ENCODE peak calls at places on chromosomes 1 and 21, in nine cellular contexts. H, D, Z, X, C, V, W, N and S are unnamed samples.

GRCh38 chr1:76494807-76495206 is 372.5 kb upstream of the ST6GALNAC5 start:
- DNase-seq in N (peak; percentile 65), Z (no peak), W (no peak), D (no peak), C (no peak), H (no peak), V (no peak), X (no peak), S (peak; percentile 14)

GRCh38 chr1:41713141-41713540 is 205.6 kb downstream of the HIVEP3 start:
- DNase-seq in X (no peak), D (no peak), C (no peak), Z (no peak), H (no peak), W (no peak), V (no peak), N (no peak), S (no peak)

GRCh38 chr1:151819951-151820623 is 11.5 kb downstream of the RORC start:
- DNase-seq in D (no peak), Z (no peak), C (no peak), V (no peak), H (no peak), X (no peak), W (no peak), N (no peak), S (peak; percentile 73)

GRCh38 chr21:15015622-15016471 is 49.0 kb downstream of the NRIP1 start:
- DNase-seq in W (no peak), V (no peak), C (no peak), X (peak; percentile 93), N (peak; percentile 64), H (no peak), D (no peak), Z (no peak), S (peak; percentile 90)

GRCh38 chr1:125066385-125066784 is 3881.6 kb downstream of the SRGAP2C start:
- DNase-seq in H (no peak), X (no peak), V (no peak), W (peak; percentile 54), C (peak; percentile 62), N (no peak), Z (no peak), D (no peak), S (no peak)

GRCh38 chr1:166947398-166948043 is 27.8 kb downstream of the ILDR2 start:
- DNase-seq in D (peak; percentile 27), H (no peak), W (peak; percentile 72), N (peak; percentile 41), X (no peak), C (peak; percentile 64), V (no peak), Z (no peak), S (peak; percentile 20)

GRCh38 chr1:247357781-247358211 is 26.1 kb upstream of the ZNF496 start:
- DNase-seq in H (no peak), D (no peak), V (no peak), N (peak; percentile 81), X (no peak), C (no peak), Z (no peak), W (no peak), S (peak; percentile 72)

GRCh38 chr1:96400074-96400473 is 321.5 kb upstream of the PTBP2 start:
- DNase-seq in V (no peak), N (no peak), W (no peak), H (no peak), C (no peak), D (no peak), Z (no peak), X (no peak), S (no peak)

GRCh38 chr1:233045591-233045990 is 95.2 kb downstream of the NTPCR start:
- DNase-seq in V (peak; percentile 86), C (no peak), H (no peak), W (no peak), D (no peak), X (no peak), N (peak; percentile 23), Z (no peak), S (peak; percentile 8)

GRCh38 chr1:3711780-3712451 is 40.3 kb upstream of the CCDC27 start:
- DNase-seq in C (no peak), N (no peak), W (no peak), X (no peak), H (no peak), V (no peak), Z (no peak), D (no peak), S (peak; percentile 92)

GRCh38 chr1:153628638-153629342 is 556 bp downstream of the S100A1 start:
- DNase-seq in Z (no peak), D (no peak), X (no peak), C (peak; percentile 66), H (no peak), N (no peak), W (no peak), V (no peak), S (no peak)
- H3K4me3 ChIP-seq in Z (no peak overlapping the region), D (peak overlapping the region; percentile 19), X (no peak overlapping the region), C (no peak overlapping the region), H (no peak overlapping the region), N (no peak overlapping the region), W (no peak overlapping the region), V (no peak overlapping the region), S (no peak overlapping the region)

GRCh38 chr1:163744488-163744887 is 422.7 kb downstream of the NUF2 start:
- DNase-seq in D (no peak), X (no peak), N (no peak), W (no peak), V (no peak), Z (no peak), H (no peak), C (no peak), S (peak; percentile 27)

GRCh38 chr1:163747261-163747660 is 425.5 kb downstream of the NUF2 start:
- DNase-seq in W (no peak), N (no peak), H (no peak), X (no peak), C (no peak), V (peak; percentile 16), Z (no peak), D (no peak), S (peak; percentile 50)

GRCh38 chr1:163745204-163745603 is 423.4 kb downstream of the NUF2 start:
- DNase-seq in N (no peak), D (no peak), W (no peak), Z (no peak), C (no peak), H (no peak), V (no peak), X (no peak), S (peak; percentile 50)

GRCh38 chr1:163747855-163748254 is 426.1 kb downstream of the NUF2 start:
- DNase-seq in D (no peak), Z (no peak), H (no peak), N (no peak), C (no peak), X (no peak), V (no peak), W (no peak), S (no peak)
- TF ChIP-seq CTCF in D (no peak), Z (no peak), H (no peak), N (no peak), C (no peak), X (no peak), V (no peak), W (no peak), S (no peak)

DNA sequence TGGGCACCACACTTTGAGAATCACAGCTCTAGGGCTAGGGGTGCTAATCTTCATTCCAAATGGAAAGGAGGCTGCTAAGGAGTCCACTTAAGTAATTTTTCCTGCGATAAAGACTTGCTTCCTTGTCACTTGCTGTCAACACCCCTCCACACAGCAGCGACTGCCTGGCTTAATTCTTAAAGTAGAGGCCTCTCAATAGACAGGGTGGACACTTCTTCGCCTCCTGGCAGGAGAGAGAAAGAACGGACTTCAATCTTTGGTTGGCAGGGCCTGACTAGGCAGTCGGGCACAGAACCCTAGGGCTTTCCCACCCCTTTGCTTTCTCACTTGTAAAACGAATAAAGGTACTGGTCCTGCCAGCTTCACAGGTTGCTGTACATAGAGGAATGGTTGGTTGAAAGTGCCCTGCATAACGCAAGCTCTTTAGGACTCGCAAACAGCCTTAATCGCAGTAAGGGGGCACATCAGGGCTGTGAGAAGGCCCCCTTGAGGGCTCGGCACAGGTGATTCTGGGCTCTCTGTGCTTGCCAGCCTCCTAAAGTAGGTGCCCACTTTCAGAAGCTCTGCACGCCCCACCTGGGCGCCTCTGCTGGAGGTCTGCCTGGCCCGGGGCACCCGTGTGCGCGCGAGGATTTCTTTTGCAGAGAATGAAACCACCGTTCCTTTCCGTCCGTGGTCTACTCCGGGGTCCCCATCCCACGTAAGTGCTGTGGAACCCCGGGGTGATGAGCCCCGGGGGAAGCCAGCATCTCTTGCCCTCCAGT is 47.6 kb upstream of the CD34 start:
- DNase-seq in V (no peak), D (no peak), H (no peak), X (no peak), N (no peak), C (no peak), W (no peak), Z (no peak), S (no peak)
- H3K4me3 ChIP-seq in V (peak overlapping the region; percentile 31), D (peak overlapping the region; percentile 35), H (no peak overlapping the region), X (peak overlapping the region; percentile 30), N (peak overlapping the region; percentile 42), C (peak overlapping the region; percentile 65), W (peak overlapping the region; percentile 69), Z (peak overlapping the region; percentile 50), S (peak overlapping the region; percentile 24)

DNA sequence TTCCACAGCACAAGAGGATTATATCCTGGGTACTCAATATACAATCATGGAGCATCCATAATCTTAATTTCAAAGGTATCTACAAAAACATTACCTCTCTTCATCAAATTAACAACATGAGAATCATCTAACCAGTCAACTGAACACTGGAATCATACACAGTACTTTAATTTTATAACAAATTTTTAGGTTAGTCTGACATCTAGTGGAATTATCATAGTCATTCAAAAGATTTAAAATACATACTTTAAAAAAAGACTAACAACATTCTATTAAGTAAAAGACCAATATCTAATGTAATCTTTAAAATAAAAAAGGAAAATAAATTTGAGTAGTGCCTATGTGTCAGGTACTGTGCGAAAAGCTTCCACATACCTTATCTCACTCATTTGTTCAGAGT is 16.8 kb upstream of the SH3GLB1 start:
- DNase-seq in C (no peak), X (no peak), H (peak; percentile 25), V (no peak), Z (no peak), D (no peak), W (no peak), N (peak; percentile 48), S (peak; percentile 38)
- TF ChIP-seq CTCF in C (no peak), X (no peak), H (peak; percentile 72), V (no peak), Z (no peak), D (peak; percentile 42), W (no peak), N (no peak), S (no peak)

GRCh38 chr1:200415227-200415626 is 5.4 kb upstream of the ZNF281 start:
- DNase-seq in H (no peak), C (no peak), V (no peak), N (no peak), D (no peak), W (no peak), Z (no peak), X (no peak), S (no peak)
- H3K4me3 ChIP-seq in H (no peak overlapping the region), C (no peak overlapping the region), V (no peak overlapping the region), N (no peak overlapping the region), D (no peak overlapping the region), W (no peak overlapping the region), Z (no peak overlapping the region), X (no peak overlapping the region), S (no peak overlapping the region)